ENCODE peak calls at places on chromosomes 2 and 18, in six cellular contexts. O is T-helper 22 cell, S is endothelial cell, Y is Right ventricle myocardium superior, W is ELF-1, B is NCI-H1105. M is an unnamed sample.

GRCh38 chr2:111661286-111661940 is 222.6 kb downstream of the ANAPC1 start:
- DNase-seq in O (no peak), B (no peak), Y (no peak), W (no peak), S (no peak), M (no peak)

GRCh38 chr2:182381225-182381624 is 45.6 kb downstream of the PDE1A start:
- DNase-seq in Y (no peak), S (no peak), O (no peak), W (no peak), B (no peak), M (no peak)

GRCh38 chr2:236715077-236715476 is 145.5 kb downstream of the ACKR3 start:
- DNase-seq in O (no peak), Y (no peak), W (no peak), B (no peak), S (no peak), M (no peak)

GRCh38 chr2:69436594-69436936 is 670 bp downstream of the NFU1 start:
- DNase-seq in Y (no peak), O (no peak), S (no peak), W (no peak), B (no peak), M (peak)

GRCh38 chr2:45898819-45899218 is 247.3 kb downstream of the PRKCE start:
- DNase-seq in B (no peak), S (no peak), O (no peak), Y (no peak), W (no peak), M (no peak)

GRCh38 chr18:11673560-11673959 is 15.5 kb upstream of the GNAL start:
- DNase-seq in B (no peak), O (no peak), Y (no peak), S (no peak), W (no peak), M (no peak)

GRCh38 chr2:14944562-14945346 is 312.2 kb downstream of the LRATD1 start:
- DNase-seq in W (peak), B (peak), O (no peak), Y (no peak), S (peak), M (peak)

GRCh38 chr2:94759211-94759610 is 112.0 kb upstream of the TEKT4 start:
- DNase-seq in B (no peak), O (no peak), S (peak), Y (no peak), W (peak), M (peak)

GRCh38 chr2:236554629-236555282 is 14.9 kb upstream of the ACKR3 start:
- DNase-seq in O (no peak), Y (no peak), B (no peak), S (no peak), W (no peak), M (no peak)

GRCh38 chr18:32815881-32816280 is 43.1 kb upstream of the KLHL14 start:
- DNase-seq in W (no peak), Y (no peak), B (no peak), S (no peak), O (no peak), M (no peak)

GRCh38 chr2:134712334-134712733 is 6.5 kb downstream of the TMEM163 start:
- DNase-seq in W (no peak), Y (no peak), S (no peak), O (no peak), B (no peak), M (no peak)

GRCh38 chr2:239726631-239727181 is 298.4 kb downstream of the NDUFA10 start:
- DNase-seq in B (no peak), W (no peak), O (no peak), Y (no peak), S (no peak), M (no peak)

GRCh38 chr2:216923706-216924105 is 63.8 kb upstream of the TNP1 start:
- DNase-seq in Y (no peak), B (no peak), S (no peak), W (no peak), O (no peak), M (no peak)

GRCh38 chr2:110770308-110770695 is 37.9 kb downstream of the ACOXL start:
- DNase-seq in S (no peak), W (no peak), Y (peak), O (no peak), B (peak), M (no peak)

GRCh38 chr2:199458806-199459285 is 1.1 kb upstream of the SATB2 start:
- DNase-seq in Y (no peak), B (peak), S (no peak), O (no peak), W (no peak), M (peak)

GRCh38 chr2:189654641-189655040 is 6.6 kb upstream of the ASNSD1 start:
- DNase-seq in Y (no peak), S (no peak), W (no peak), O (no peak), B (no peak), M (no peak)

GRCh38 chr2:101446869-101447268 is 28.0 kb downstream of the RFX8 start:
- DNase-seq in W (no peak), B (no peak), Y (no peak), S (no peak), O (no peak), M (no peak)

GRCh38 chr2:222214885-222215284 is 83.9 kb downstream of the PAX3 start:
- DNase-seq in B (no peak), W (no peak), O (no peak), Y (no peak), S (no peak), M (no peak)

GRCh38 chr2:224366269-224366668 is 35.6 kb downstream of the FAM124B start:
- DNase-seq in S (no peak), O (no peak), W (no peak), Y (no peak), B (peak), M (no peak)

GRCh38 chr18:53790817-53791216 is 433.7 kb downstream of the MBD2 start:
- DNase-seq in S (no peak), Y (no peak), W (no peak), O (no peak), B (no peak), M (no peak)

GRCh38 chr18:36518839-36519238 is 221.3 kb downstream of the FHOD3 start:
- DNase-seq in Y (no peak), B (no peak), O (no peak), S (no peak), W (no peak), M (no peak)

GRCh38 chr2:238879621-238880377 is 31.9 kb downstream of the TWIST2 start:
- DNase-seq in B (no peak), W (no peak), S (no peak), O (no peak), Y (no peak), M (no peak)

GRCh38 chr18:43620936-43621335 is 343.6 kb upstream of the SYT4 start:
- DNase-seq in Y (no peak), S (no peak), W (peak), B (peak), O (no peak), M (peak)

GRCh38 chr2:105801961-105802360 is 57.2 kb downstream of the NCK2 start:
- DNase-seq in Y (no peak), O (no peak), B (no peak), S (no peak), W (no peak), M (no peak)

GRCh38 chr2:190470256-190470826 is 62.2 kb downstream of the MFSD6 start:
- DNase-seq in Y (no peak), W (no peak), S (no peak), B (no peak), O (no peak), M (no peak)

GRCh38 chr2:201258666-201258999 is 1.7 kb upstream of the CASP8 start:
- DNase-seq in S (no peak), O (no peak), B (no peak), W (no peak), Y (no peak), M (peak)

GRCh38 chr2:54454548-54454921 is 1.6 kb upstream of the SPTBN1 start:
- DNase-seq in Y (no peak), O (no peak), B (no peak), S (no peak), W (no peak), M (no peak)

GRCh38 chr2:38598200-38598990 is 4.3 kb downstream of the HNRNPLL start:
- DNase-seq in W (no peak), B (no peak), O (no peak), Y (no peak), S (no peak), M (peak)

GRCh38 chr18:61992285-61992684 is 99.5 kb upstream of the RNF152 start:
- DNase-seq in W (no peak), S (no peak), B (no peak), O (no peak), Y (no peak), M (no peak)

GRCh38 chr18:59005266-59005665 is 134.4 kb upstream of the SEC11C start:
- DNase-seq in B (no peak), Y (peak), W (peak), S (peak), O (no peak), M (peak)

GRCh38 chr18:78497641-78498040 is 482.0 kb upstream of the SALL3 start:
- DNase-seq in Y (no peak), S (no peak), W (no peak), B (no peak), O (no peak), M (no peak)

GRCh38 chr2:223051580-223052375 is at the start of gene KCNE4:
- DNase-seq in W (peak), S (no peak), B (no peak), O (no peak), Y (no peak), M (peak)

GRCh38 chr2:29397743-29398142 is 282.5 kb downstream of the CLIP4 start:
- DNase-seq in W (no peak), O (no peak), S (no peak), Y (no peak), B (no peak), M (no peak)

GRCh38 chr2:15782009-15782751 is 158.2 kb upstream of the MYCN start:
- DNase-seq in S (no peak), W (peak), Y (no peak), O (no peak), B (no peak), M (no peak)

GRCh38 chr18:30280861-30281470 is 761.6 kb downstream of the DSC3 start:
- DNase-seq in W (peak), Y (no peak), S (peak), B (peak), O (no peak), M (peak)

GRCh38 chr2:20373241-20373640 is 22.6 kb upstream of the PUM2 start:
- DNase-seq in B (no peak), W (no peak), O (no peak), Y (no peak), S (no peak), M (no peak)

GRCh38 chr18:8496186-8496585 is 113.1 kb upstream of the RAB12 start:
- DNase-seq in W (peak), O (no peak), S (no peak), B (no peak), Y (no peak), M (peak)

GRCh38 chr2:207167129-207167923 is 1.6 kb upstream of the KLF7 start:
- DNase-seq in W (no peak), B (no peak), S (no peak), O (no peak), Y (no peak), M (no peak)

GRCh38 chr2:4579977-4580376 is 876.6 kb downstream of the DCDC2C start:
- DNase-seq in W (no peak), B (no peak), O (no peak), Y (no peak), S (no peak), M (no peak)